ENCODE peak calls at places on chromosomes 13 and 19, in six cellular contexts. P, F, D, V, A and S are unnamed samples.

GRCh38 chr19:29878973-29879654 is 62.9 kb upstream of the URI1 start:
- DNase-seq in D (peak; percentile 18), F (peak; percentile 50), P (peak; percentile 84), V (peak; percentile 20), A (peak; percentile 59), S (peak; percentile 48)

GRCh38 chr13:46495647-46496046 is 57.3 kb upstream of the LRCH1 start:
- DNase-seq in D (no peak), P (peak; percentile 34), V (no peak), F (no peak), A (no peak), S (no peak)

GRCh38 chr13:101552797-101553196 is 100.3 kb downstream of the ITGBL1 start:
- DNase-seq in A (peak; percentile 11), F (no peak), P (peak; percentile 83), V (no peak), D (no peak), S (no peak)

GRCh38 chr19:34082289-34083077 is 89.8 kb upstream of the LSM14A start:
- DNase-seq in D (peak; percentile 80), P (peak; percentile 7), A (no peak), F (peak; percentile 58), V (no peak), S (no peak)

GRCh38 chr13:95246292-95247082 is 54.8 kb downstream of the ABCC4 start:
- DNase-seq in A (peak; percentile 82), F (no peak), V (peak; percentile 47), D (no peak), P (no peak), S (no peak)

GRCh38 chr13:41694902-41695301 is 237.6 kb downstream of the RGCC start:
- DNase-seq in D (no peak), P (peak; percentile 97), F (no peak), A (peak; percentile 87), V (no peak), S (no peak)

GRCh38 chr19:28542394-28543243 is 670.3 kb downstream of the UQCRFS1 start:
- DNase-seq in A (no peak), D (no peak), F (no peak), P (no peak), V (no peak), S (no peak)

GRCh38 chr19:5572556-5573286 is 5.0 kb upstream of the TINCR start:
- DNase-seq in A (peak; percentile 53), V (peak; percentile 63), D (no peak), F (no peak), P (no peak), S (no peak)

GRCh38 chr19:44303976-44304568 is 753 bp downstream of the ZNF235 start:
- DNase-seq in V (peak; percentile 6), P (peak; percentile 77), F (peak; percentile 17), D (peak; percentile 60), A (peak; percentile 26), S (no peak)

GRCh38 chr19:2648528-2648937 is 54.0 kb downstream of the GNG7 start:
- DNase-seq in V (peak; percentile 74), F (peak; percentile 86), A (peak; percentile 83), D (peak; percentile 81), P (peak; percentile 83), S (peak; percentile 72)

GRCh38 chr19:53598361-53598760 is 33.4 kb upstream of the DPRX start:
- DNase-seq in V (no peak), P (no peak), A (no peak), D (no peak), F (no peak), S (no peak)

GRCh38 chr19:15331419-15332310 is 674 bp downstream of the BRD4 start:
- DNase-seq in A (peak; percentile 43), F (peak; percentile 55), P (peak; percentile 80), V (peak; percentile 48), D (peak; percentile 74), S (peak; percentile 52)

GRCh38 chr19:34236035-34236793 is 18.1 kb upstream of the GARRE1 start:
- DNase-seq in V (no peak), P (peak; percentile 62), F (no peak), A (no peak), D (no peak), S (no peak)

GRCh38 chr19:3383121-3383722 is 16.8 kb downstream of the NFIC start:
- DNase-seq in D (no peak), F (no peak), P (peak; percentile 59), V (no peak), A (no peak), S (no peak)

GRCh38 chr13:23743269-23743668 is 145.9 kb downstream of the MIPEP start:
- DNase-seq in V (no peak), A (peak; percentile 53), F (no peak), P (no peak), D (no peak), S (no peak)

GRCh38 chr13:102710261-102710679 is 15.4 kb upstream of the METTL21C start:
- DNase-seq in D (no peak), F (no peak), P (peak; percentile 85), A (no peak), V (no peak), S (no peak)

GRCh38 chr19:48842744-48843162 is 6.5 kb upstream of the HSD17B14 start:
- DNase-seq in A (peak; percentile 64), D (peak; percentile 82), F (peak; percentile 93), P (peak; percentile 63), V (peak; percentile 36), S (peak; percentile 50)

GRCh38 chr13:110127986-110128511 is 178.9 kb downstream of the COL4A1 start:
- DNase-seq in V (no peak), A (peak; percentile 47), F (no peak), P (peak; percentile 48), D (no peak), S (no peak)

GRCh38 chr13:37446503-37446902 is 152.1 kb downstream of the POSTN start:
- DNase-seq in V (peak; percentile 1), A (peak; percentile 5), F (no peak), D (no peak), P (peak; percentile 98), S (no peak)

GRCh38 chr13:112984954-112985802 is 16.2 kb downstream of the MCF2L start:
- DNase-seq in A (no peak), P (no peak), V (no peak), D (no peak), F (no peak), S (no peak)

GRCh38 chr13:79483302-79483701 is 2.3 kb downstream of the NDFIP2 start:
- DNase-seq in A (peak; percentile 55), D (no peak), V (no peak), P (peak; percentile 75), F (no peak), S (no peak)

GRCh38 chr19:17487240-17488121 is 17.2 kb downstream of the SLC27A1 start:
- DNase-seq in A (no peak), V (no peak), D (no peak), P (no peak), F (peak; percentile 53), S (no peak)

GRCh38 chr19:55552620-55553019 is 7.3 kb upstream of the SBK3 start:
- DNase-seq in A (no peak), P (peak; percentile 76), F (no peak), D (no peak), V (peak; percentile 44), S (peak; percentile 35)

GRCh38 chr13:34698953-34699352 is 243.1 kb upstream of the NBEA start:
- DNase-seq in V (no peak), F (no peak), D (no peak), P (peak; percentile 21), A (no peak), S (no peak)

GRCh38 chr13:102881819-102882686 is 36.2 kb downstream of the ERCC5 start:
- DNase-seq in P (no peak), F (no peak), D (no peak), V (no peak), A (no peak), S (no peak)

GRCh38 chr19:51018745-51019543 is 565 bp downstream of the KLK10 start:
- DNase-seq in P (no peak), V (peak; percentile 87), D (no peak), F (peak; percentile 73), A (no peak), S (no peak)

DNA sequence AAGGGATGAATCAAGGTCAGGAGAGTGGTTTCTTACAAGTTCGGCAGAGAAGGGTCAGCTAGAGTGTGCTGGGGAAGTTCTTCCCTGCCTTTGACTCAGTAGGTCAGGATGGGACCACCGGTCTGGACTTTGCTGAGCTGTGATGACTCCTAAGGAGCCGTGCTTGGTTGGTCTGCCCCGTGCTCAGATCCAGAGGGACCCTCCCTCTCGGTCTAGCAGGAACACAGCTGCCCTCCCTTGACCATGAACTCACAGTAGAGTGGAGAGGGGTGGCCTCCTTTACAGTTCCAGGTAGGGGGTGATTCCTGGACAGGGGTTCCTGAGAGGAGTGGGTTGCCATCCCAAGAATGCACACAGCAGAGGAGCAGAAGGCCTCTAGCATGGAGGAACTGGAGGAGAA is 4.3 kb downstream of the RPS19 start:
- DNase-seq in F (no peak), D (no peak), P (no peak), V (no peak), A (no peak), S (no peak)
- H3F3A ChIP-seq in F (peaks cover 84% of the 10 kb centered on the region), D (peaks cover 73% of the 10 kb centered on the region), P (peaks cover 73% of the 10 kb centered on the region), V (peaks cover 83% of the 10 kb centered on the region), A (no peaks in the 10 kb centered on the region), S (peaks cover 57% of the 10 kb centered on the region)

DNA sequence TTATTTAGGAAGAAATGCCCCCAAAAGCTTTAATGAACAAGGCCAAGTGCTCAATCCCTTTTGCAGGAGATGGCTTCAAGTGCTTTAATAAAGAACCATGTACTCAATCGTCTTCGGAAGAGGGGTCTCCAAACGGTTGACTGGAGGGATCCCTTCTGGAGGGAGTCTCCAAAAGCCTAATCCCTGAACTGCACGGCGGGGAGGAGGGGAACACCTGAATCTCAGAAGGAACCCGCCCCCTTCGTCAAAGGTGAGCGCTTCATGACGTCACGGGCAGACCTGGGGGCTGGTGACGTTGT is 497 bp downstream of the PAF1 start:
- DNase-seq in V (no peak), A (peak; percentile 45), F (no peak), P (peak; percentile 75), D (no peak), S (peak; percentile 72)
- H3F3A ChIP-seq in V (peaks cover 43% of the 10 kb centered on the region), A (no peaks in the 10 kb centered on the region), F (peaks cover 25% of the 10 kb centered on the region), P (peaks cover 9% of the 10 kb centered on the region), D (peaks cover 32% of the 10 kb centered on the region), S (peaks cover 7% of the 10 kb centered on the region)

DNA sequence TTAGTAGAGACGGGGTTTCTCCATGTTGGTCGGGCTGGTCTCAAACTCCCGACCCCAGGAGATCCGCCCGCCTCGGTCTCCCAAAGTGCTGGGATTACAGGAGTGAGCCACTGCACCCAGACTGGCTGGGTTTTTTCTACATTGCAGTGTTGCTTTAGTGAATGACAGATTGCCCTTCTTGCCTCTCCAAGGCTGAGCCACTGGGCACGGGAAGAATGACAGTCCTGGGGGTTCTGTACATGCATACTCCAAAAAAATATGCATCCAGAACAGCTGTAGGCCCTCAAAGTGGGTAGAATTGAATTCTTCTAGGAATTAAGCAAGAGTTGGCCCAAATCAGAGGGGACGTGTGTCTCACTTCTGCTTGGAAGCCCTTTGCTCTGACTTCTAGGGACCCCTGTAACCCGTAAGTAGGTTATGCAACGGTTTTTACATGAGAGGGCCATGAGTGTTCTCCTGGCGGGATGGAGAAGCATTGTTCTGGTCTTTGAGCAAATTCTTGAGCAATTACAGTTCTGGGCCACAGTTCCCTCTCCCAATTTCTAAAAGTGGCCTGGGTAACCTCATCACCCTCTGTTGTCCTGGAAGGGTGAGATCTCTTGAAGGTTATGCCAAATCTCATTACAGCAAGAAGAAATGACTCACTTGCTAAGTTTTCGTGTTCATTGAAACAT is 3.6 kb downstream of the ACTN4 start:
- DNase-seq in D (no peak), A (peak; percentile 71), V (no peak), P (peak; percentile 94), F (no peak), S (no peak)
- H3F3A ChIP-seq in D (peaks cover 21% of the 10 kb centered on the region), A (no peaks in the 10 kb centered on the region), V (peaks cover 80% of the 10 kb centered on the region), P (peaks cover 75% of the 10 kb centered on the region), F (peaks cover 8% of the 10 kb centered on the region), S (peaks cover 5% of the 10 kb centered on the region)

DNA sequence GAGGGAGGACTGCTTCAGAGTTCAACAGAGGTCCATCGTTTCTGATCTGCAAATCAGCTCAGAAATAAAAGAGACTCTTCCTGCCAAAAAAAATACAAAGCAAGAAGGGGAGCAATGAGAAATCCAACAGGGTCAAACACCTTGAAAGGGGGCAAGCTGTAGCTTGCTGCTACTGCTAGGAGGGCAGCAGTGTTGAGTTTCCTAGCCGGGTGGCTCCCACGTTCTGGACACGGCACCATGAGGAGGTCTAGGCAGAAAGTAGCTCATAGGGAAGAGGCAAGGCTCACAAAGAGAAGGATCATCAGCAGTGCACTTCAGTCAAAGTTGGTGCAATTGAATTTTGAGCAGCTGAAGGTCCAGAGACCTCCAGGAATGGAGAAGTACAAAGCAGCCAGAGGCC is 75.3 kb downstream of the FOXO1 start:
- DNase-seq in V (no peak), F (no peak), D (no peak), P (no peak), A (no peak), S (no peak)
- H3F3A ChIP-seq in V (no peaks in the 10 kb centered on the region), F (no peaks in the 10 kb centered on the region), D (no peaks in the 10 kb centered on the region), P (no peaks in the 10 kb centered on the region), A (no peaks in the 10 kb centered on the region), S (peaks cover 13% of the 10 kb centered on the region)